ENCODE peak calls at places on chromosomes 3 and 15, in five cellular contexts. V is activated CD4-positive, alpha-beta memory T cell treated with anti-CD3 and anti-CD28 coated beads, Interleukin-2, amount 10 ng/mL, durations not matched to agents 7 days and 5 days; H is epithelial cell of esophagus; Q is activated T-helper 1 cell treated with Interleukin-2 at 50 U/mL for 16 hours; F is CD4-positive, CD25-positive, alpha-beta regulatory T cell. P is an unnamed sample.

GRCh38 chr3:192831801-192832347 is 85.8 kb downstream of the MB21D2 start:
- DNase-seq in V (no peak), H (peak; percentile 45), Q (no peak), F (no peak), P (no peak)

GRCh38 chr3:195441476-195441970 is 1.3 kb downstream of the ACAP2 start:
- DNase-seq in V (no peak), H (no peak), Q (no peak), F (no peak), P (no peak)

GRCh38 chr3:101189786-101190185 is 130.6 kb downstream of the IMPG2 start:
- DNase-seq in V (no peak), H (peak; percentile 22), Q (no peak), F (no peak), P (no peak)

GRCh38 chr15:77786181-77786890 is 153.6 kb upstream of the LINGO1 start:
- DNase-seq in V (no peak), H (no peak), Q (no peak), F (no peak), P (no peak)

GRCh38 chr3:179898024-179898423 is 138.7 kb downstream of the PEX5L start:
- DNase-seq in V (peak; percentile 23), H (peak; percentile 61), Q (no peak), F (no peak), P (no peak)

GRCh38 chr3:99699841-99700240 is 61.4 kb downstream of the COL8A1 start:
- DNase-seq in V (no peak), H (peak; percentile 43), Q (no peak), F (no peak), P (no peak)

GRCh38 chr15:90572893-90573292 is 43.2 kb downstream of the CRTC3 start:
- DNase-seq in V (no peak), H (no peak), Q (no peak), F (no peak), P (no peak)

GRCh38 chr15:78878356-78878755 is 5.7 kb downstream of the MORF4L1 start:
- DNase-seq in V (no peak), H (no peak), Q (no peak), F (no peak), P (no peak)

GRCh38 chr15:31214864-31215489 is 111.7 kb upstream of the KLF13 start:
- DNase-seq in V (no peak), H (peak; percentile 79), Q (no peak), F (no peak), P (no peak)

GRCh38 chr15:42918047-42918446 is 2.5 kb downstream of the TTBK2 start:
- DNase-seq in V (no peak), H (no peak), Q (no peak), F (no peak), P (no peak)

GRCh38 chr15:83658406-83658805 is 4.5 kb downstream of the ADAMTSL3 start:
- DNase-seq in V (no peak), H (no peak), Q (no peak), F (no peak), P (no peak)

GRCh38 chr15:80789296-80789695 is 10.1 kb downstream of the CEMIP start:
- DNase-seq in V (no peak), H (peak; percentile 31), Q (no peak), F (no peak), P (no peak)

GRCh38 chr3:98966434-98966833 is 64.9 kb upstream of the DCBLD2 start:
- DNase-seq in V (no peak), H (peak; percentile 69), Q (no peak), F (no peak), P (no peak)

GRCh38 chr15:66698318-66698961 is 3.6 kb upstream of the SMAD6 start:
- DNase-seq in V (no peak), H (peak; percentile 69), Q (no peak), F (no peak), P (no peak)

GRCh38 chr3:31579828-31580227 is 47.1 kb downstream of the STT3B start:
- DNase-seq in V (no peak), H (no peak), Q (no peak), F (no peak), P (no peak)

GRCh38 chr3:10627884-10628572 is 122.6 kb upstream of the ATP2B2 start:
- DNase-seq in V (no peak), H (no peak), Q (no peak), F (no peak), P (no peak)

GRCh38 chr3:63295356-63295755 is 17.2 kb downstream of the SYNPR start:
- DNase-seq in V (no peak), H (no peak), Q (no peak), F (no peak), P (no peak)

GRCh38 chr15:92883643-92884458 is 16.3 kb upstream of the CHD2 start:
- DNase-seq in V (no peak), H (no peak), Q (no peak), F (peak; percentile 45), P (no peak)

GRCh38 chr3:66567066-66567465 is 66.2 kb upstream of the LRIG1 start:
- DNase-seq in V (no peak), H (no peak), Q (no peak), F (no peak), P (no peak)

GRCh38 chr3:76438971-76439370 is 600.9 kb upstream of the ROBO2 start:
- DNase-seq in V (no peak), H (no peak), Q (no peak), F (no peak), P (no peak)

GRCh38 chr3:65595997-65596300 is 442.8 kb downstream of the MAGI1 start:
- DNase-seq in V (no peak), H (no peak), Q (no peak), F (no peak), P (no peak)

GRCh38 chr3:38644662-38645053 is 4.8 kb downstream of the SCN5A start:
- DNase-seq in V (no peak), H (no peak), Q (no peak), F (no peak), P (no peak)

GRCh38 chr15:41047474-41047873 is 68.6 kb downstream of the INO80 start:
- DNase-seq in V (no peak), H (no peak), Q (no peak), F (no peak), P (no peak)

P was measured in activated effector memory CD4-positive, alpha-beta T cell treated with Interleukin-2 at 50 U/mL for 16 hours.